ENCODE peak calls at places on chromosomes 5 and 9, in ten cellular contexts. One of them, this sample, is unnamed.

GRCh38 chr5:7878381-7878873 is 9.5 kb downstream of the MTRR start:
- DNase-seq in activated T-cell treated with anti-CD3 and anti-CD28 coated beads for 24 hours: no peak
- DNase-seq in activated CD4-positive, alpha-beta T cell treated with anti-CD3 and anti-CD28 coated beads for 24 hours: no peak
- DNase-seq in KBM-7: no peak
- DNase-seq in NCI-H1105 treated with DMSO at 0.1 percent for 48 hours: no peak
- DNase-seq in GM23248: peak
- DNase-seq in AG09309: peak
- DNase-seq in stimulated activated CD8-positive, alpha-beta memory T cell treated with anti-CD3 and anti-CD28 coated beads, Interleukin-12 subunit alpha, Interleukin-12 subunit beta, amount 100 ng/mL, for 4 hours: no peak
- DNase-seq in stimulated activated CD4-positive, alpha-beta T cell treated with anti-CD3 and anti-CD28 coated beads, Interleukin-1b, Interleukin-23, amount 100 ng/mL, for 48 hours: no peak
- DNase-seq in T-helper 2 cell treated with Interferon-gamma antibody and Interleukin-4, amounts not matched to agents 5 μg/mL and 100 μg/mL, for 36 hours: peak
- DNase-seq in this sample: no peak

GRCh38 chr5:180034564-180034963 is 37.0 kb downstream of the RNF130 start:
- DNase-seq in GM23248: peak
- DNase-seq in activated CD4-positive, alpha-beta T cell treated with anti-CD3 and anti-CD28 coated beads for 24 hours: no peak
- DNase-seq in NCI-H1105 treated with DMSO at 0.1 percent for 48 hours: no peak
- DNase-seq in activated T-cell treated with anti-CD3 and anti-CD28 coated beads for 24 hours: no peak
- DNase-seq in stimulated activated CD4-positive, alpha-beta T cell treated with anti-CD3 and anti-CD28 coated beads, Interleukin-1b, Interleukin-23, amount 100 ng/mL, for 48 hours: no peak
- DNase-seq in T-helper 2 cell treated with Interferon-gamma antibody and Interleukin-4, amounts not matched to agents 5 μg/mL and 100 μg/mL, for 36 hours: no peak
- DNase-seq in AG09309: no peak
- DNase-seq in KBM-7: no peak
- DNase-seq in stimulated activated CD8-positive, alpha-beta memory T cell treated with anti-CD3 and anti-CD28 coated beads, Interleukin-12 subunit alpha, Interleukin-12 subunit beta, amount 100 ng/mL, for 4 hours: no peak
- DNase-seq in this sample: no peak

GRCh38 chr5:20109326-20109725 is 121.3 kb upstream of the CDH18 start:
- DNase-seq in activated T-cell treated with anti-CD3 and anti-CD28 coated beads for 24 hours: no peak
- DNase-seq in T-helper 2 cell treated with Interferon-gamma antibody and Interleukin-4, amounts not matched to agents 5 μg/mL and 100 μg/mL, for 36 hours: no peak
- DNase-seq in activated CD4-positive, alpha-beta T cell treated with anti-CD3 and anti-CD28 coated beads for 24 hours: no peak
- DNase-seq in stimulated activated CD4-positive, alpha-beta T cell treated with anti-CD3 and anti-CD28 coated beads, Interleukin-1b, Interleukin-23, amount 100 ng/mL, for 48 hours: no peak
- DNase-seq in KBM-7: no peak
- DNase-seq in AG09309: no peak
- DNase-seq in GM23248: no peak
- DNase-seq in NCI-H1105 treated with DMSO at 0.1 percent for 48 hours: no peak
- DNase-seq in stimulated activated CD8-positive, alpha-beta memory T cell treated with anti-CD3 and anti-CD28 coated beads, Interleukin-12 subunit alpha, Interleukin-12 subunit beta, amount 100 ng/mL, for 4 hours: no peak
- DNase-seq in this sample: no peak

GRCh38 chr9:75265525-75265972 is 177.2 kb downstream of the OSTF1 start:
- DNase-seq in KBM-7: peak
- DNase-seq in stimulated activated CD8-positive, alpha-beta memory T cell treated with anti-CD3 and anti-CD28 coated beads, Interleukin-12 subunit alpha, Interleukin-12 subunit beta, amount 100 ng/mL, for 4 hours: peak
- DNase-seq in activated CD4-positive, alpha-beta T cell treated with anti-CD3 and anti-CD28 coated beads for 24 hours: peak
- DNase-seq in GM23248: peak
- DNase-seq in activated T-cell treated with anti-CD3 and anti-CD28 coated beads for 24 hours: peak
- DNase-seq in stimulated activated CD4-positive, alpha-beta T cell treated with anti-CD3 and anti-CD28 coated beads, Interleukin-1b, Interleukin-23, amount 100 ng/mL, for 48 hours: peak
- DNase-seq in T-helper 2 cell treated with Interferon-gamma antibody and Interleukin-4, amounts not matched to agents 5 μg/mL and 100 μg/mL, for 36 hours: peak
- DNase-seq in AG09309: peak
- DNase-seq in NCI-H1105 treated with DMSO at 0.1 percent for 48 hours: peak
- DNase-seq in this sample: peak

GRCh38 chr9:25557645-25558300 is 120.5 kb downstream of the TUSC1 start:
- DNase-seq in AG09309: no peak
- DNase-seq in KBM-7: no peak
- DNase-seq in activated T-cell treated with anti-CD3 and anti-CD28 coated beads for 24 hours: no peak
- DNase-seq in stimulated activated CD4-positive, alpha-beta T cell treated with anti-CD3 and anti-CD28 coated beads, Interleukin-1b, Interleukin-23, amount 100 ng/mL, for 48 hours: no peak
- DNase-seq in GM23248: no peak
- DNase-seq in NCI-H1105 treated with DMSO at 0.1 percent for 48 hours: no peak
- DNase-seq in stimulated activated CD8-positive, alpha-beta memory T cell treated with anti-CD3 and anti-CD28 coated beads, Interleukin-12 subunit alpha, Interleukin-12 subunit beta, amount 100 ng/mL, for 4 hours: no peak
- DNase-seq in T-helper 2 cell treated with Interferon-gamma antibody and Interleukin-4, amounts not matched to agents 5 μg/mL and 100 μg/mL, for 36 hours: no peak
- DNase-seq in activated CD4-positive, alpha-beta T cell treated with anti-CD3 and anti-CD28 coated beads for 24 hours: no peak
- DNase-seq in this sample: no peak

GRCh38 chr9:127341152-127341551 is 55.8 kb upstream of the SLC2A8 start:
- DNase-seq in GM23248: peak
- DNase-seq in activated CD4-positive, alpha-beta T cell treated with anti-CD3 and anti-CD28 coated beads for 24 hours: no peak
- DNase-seq in AG09309: no peak
- DNase-seq in stimulated activated CD8-positive, alpha-beta memory T cell treated with anti-CD3 and anti-CD28 coated beads, Interleukin-12 subunit alpha, Interleukin-12 subunit beta, amount 100 ng/mL, for 4 hours: no peak
- DNase-seq in activated T-cell treated with anti-CD3 and anti-CD28 coated beads for 24 hours: no peak
- DNase-seq in KBM-7: no peak
- DNase-seq in stimulated activated CD4-positive, alpha-beta T cell treated with anti-CD3 and anti-CD28 coated beads, Interleukin-1b, Interleukin-23, amount 100 ng/mL, for 48 hours: no peak
- DNase-seq in NCI-H1105 treated with DMSO at 0.1 percent for 48 hours: no peak
- DNase-seq in T-helper 2 cell treated with Interferon-gamma antibody and Interleukin-4, amounts not matched to agents 5 μg/mL and 100 μg/mL, for 36 hours: no peak
- DNase-seq in this sample: no peak

GRCh38 chr9:134408939-134409737 is 82.9 kb downstream of the RXRA start:
- DNase-seq in activated T-cell treated with anti-CD3 and anti-CD28 coated beads for 24 hours: no peak
- DNase-seq in activated CD4-positive, alpha-beta T cell treated with anti-CD3 and anti-CD28 coated beads for 24 hours: no peak
- DNase-seq in stimulated activated CD4-positive, alpha-beta T cell treated with anti-CD3 and anti-CD28 coated beads, Interleukin-1b, Interleukin-23, amount 100 ng/mL, for 48 hours: no peak
- DNase-seq in T-helper 2 cell treated with Interferon-gamma antibody and Interleukin-4, amounts not matched to agents 5 μg/mL and 100 μg/mL, for 36 hours: no peak
- DNase-seq in AG09309: no peak
- DNase-seq in NCI-H1105 treated with DMSO at 0.1 percent for 48 hours: no peak
- DNase-seq in stimulated activated CD8-positive, alpha-beta memory T cell treated with anti-CD3 and anti-CD28 coated beads, Interleukin-12 subunit alpha, Interleukin-12 subunit beta, amount 100 ng/mL, for 4 hours: no peak
- DNase-seq in KBM-7: peak
- DNase-seq in GM23248: no peak
- DNase-seq in this sample: no peak

GRCh38 chr5:65886387-65886786 is 40.0 kb upstream of the ERBIN start:
- DNase-seq in GM23248: no peak
- DNase-seq in AG09309: no peak
- DNase-seq in NCI-H1105 treated with DMSO at 0.1 percent for 48 hours: no peak
- DNase-seq in KBM-7: no peak
- DNase-seq in T-helper 2 cell treated with Interferon-gamma antibody and Interleukin-4, amounts not matched to agents 5 μg/mL and 100 μg/mL, for 36 hours: no peak
- DNase-seq in activated CD4-positive, alpha-beta T cell treated with anti-CD3 and anti-CD28 coated beads for 24 hours: no peak
- DNase-seq in activated T-cell treated with anti-CD3 and anti-CD28 coated beads for 24 hours: no peak
- DNase-seq in stimulated activated CD8-positive, alpha-beta memory T cell treated with anti-CD3 and anti-CD28 coated beads, Interleukin-12 subunit alpha, Interleukin-12 subunit beta, amount 100 ng/mL, for 4 hours: no peak
- DNase-seq in stimulated activated CD4-positive, alpha-beta T cell treated with anti-CD3 and anti-CD28 coated beads, Interleukin-1b, Interleukin-23, amount 100 ng/mL, for 48 hours: no peak
- DNase-seq in this sample: no peak

GRCh38 chr5:175254155-175254554 is 189.8 kb downstream of the DRD1 start:
- DNase-seq in KBM-7: no peak
- DNase-seq in activated CD4-positive, alpha-beta T cell treated with anti-CD3 and anti-CD28 coated beads for 24 hours: no peak
- DNase-seq in activated T-cell treated with anti-CD3 and anti-CD28 coated beads for 24 hours: no peak
- DNase-seq in GM23248: peak
- DNase-seq in T-helper 2 cell treated with Interferon-gamma antibody and Interleukin-4, amounts not matched to agents 5 μg/mL and 100 μg/mL, for 36 hours: no peak
- DNase-seq in AG09309: peak
- DNase-seq in NCI-H1105 treated with DMSO at 0.1 percent for 48 hours: no peak
- DNase-seq in stimulated activated CD4-positive, alpha-beta T cell treated with anti-CD3 and anti-CD28 coated beads, Interleukin-1b, Interleukin-23, amount 100 ng/mL, for 48 hours: no peak
- DNase-seq in stimulated activated CD8-positive, alpha-beta memory T cell treated with anti-CD3 and anti-CD28 coated beads, Interleukin-12 subunit alpha, Interleukin-12 subunit beta, amount 100 ng/mL, for 4 hours: no peak
- DNase-seq in this sample: no peak

GRCh38 chr9:4415281-4415680 is 75.0 kb upstream of the SLC1A1 start:
- DNase-seq in activated T-cell treated with anti-CD3 and anti-CD28 coated beads for 24 hours: no peak
- DNase-seq in NCI-H1105 treated with DMSO at 0.1 percent for 48 hours: no peak
- DNase-seq in AG09309: no peak
- DNase-seq in KBM-7: no peak
- DNase-seq in stimulated activated CD8-positive, alpha-beta memory T cell treated with anti-CD3 and anti-CD28 coated beads, Interleukin-12 subunit alpha, Interleukin-12 subunit beta, amount 100 ng/mL, for 4 hours: no peak
- DNase-seq in activated CD4-positive, alpha-beta T cell treated with anti-CD3 and anti-CD28 coated beads for 24 hours: no peak
- DNase-seq in stimulated activated CD4-positive, alpha-beta T cell treated with anti-CD3 and anti-CD28 coated beads, Interleukin-1b, Interleukin-23, amount 100 ng/mL, for 48 hours: no peak
- DNase-seq in T-helper 2 cell treated with Interferon-gamma antibody and Interleukin-4, amounts not matched to agents 5 μg/mL and 100 μg/mL, for 36 hours: no peak
- DNase-seq in GM23248: peak
- DNase-seq in this sample: no peak

GRCh38 chr5:178651046-178651810 is 24.4 kb upstream of the CLK4 start:
- DNase-seq in stimulated activated CD8-positive, alpha-beta memory T cell treated with anti-CD3 and anti-CD28 coated beads, Interleukin-12 subunit alpha, Interleukin-12 subunit beta, amount 100 ng/mL, for 4 hours: no peak
- DNase-seq in NCI-H1105 treated with DMSO at 0.1 percent for 48 hours: no peak
- DNase-seq in GM23248: peak
- DNase-seq in stimulated activated CD4-positive, alpha-beta T cell treated with anti-CD3 and anti-CD28 coated beads, Interleukin-1b, Interleukin-23, amount 100 ng/mL, for 48 hours: no peak
- DNase-seq in KBM-7: no peak
- DNase-seq in T-helper 2 cell treated with Interferon-gamma antibody and Interleukin-4, amounts not matched to agents 5 μg/mL and 100 μg/mL, for 36 hours: no peak
- DNase-seq in AG09309: peak
- DNase-seq in activated CD4-positive, alpha-beta T cell treated with anti-CD3 and anti-CD28 coated beads for 24 hours: no peak
- DNase-seq in activated T-cell treated with anti-CD3 and anti-CD28 coated beads for 24 hours: no peak
- DNase-seq in this sample: peak

GRCh38 chr5:56326116-56326515 is 93.0 kb upstream of the ANKRD55 start:
- DNase-seq in KBM-7: peak
- DNase-seq in activated T-cell treated with anti-CD3 and anti-CD28 coated beads for 24 hours: no peak
- DNase-seq in stimulated activated CD8-positive, alpha-beta memory T cell treated with anti-CD3 and anti-CD28 coated beads, Interleukin-12 subunit alpha, Interleukin-12 subunit beta, amount 100 ng/mL, for 4 hours: no peak
- DNase-seq in AG09309: no peak
- DNase-seq in stimulated activated CD4-positive, alpha-beta T cell treated with anti-CD3 and anti-CD28 coated beads, Interleukin-1b, Interleukin-23, amount 100 ng/mL, for 48 hours: no peak
- DNase-seq in activated CD4-positive, alpha-beta T cell treated with anti-CD3 and anti-CD28 coated beads for 24 hours: no peak
- DNase-seq in GM23248: no peak
- DNase-seq in NCI-H1105 treated with DMSO at 0.1 percent for 48 hours: no peak
- DNase-seq in T-helper 2 cell treated with Interferon-gamma antibody and Interleukin-4, amounts not matched to agents 5 μg/mL and 100 μg/mL, for 36 hours: no peak
- DNase-seq in this sample: no peak

GRCh38 chr9:125631391-125632085 is 75.5 kb downstream of the MAPKAP1 start:
- DNase-seq in GM23248: peak
- DNase-seq in activated CD4-positive, alpha-beta T cell treated with anti-CD3 and anti-CD28 coated beads for 24 hours: no peak
- DNase-seq in activated T-cell treated with anti-CD3 and anti-CD28 coated beads for 24 hours: no peak
- DNase-seq in T-helper 2 cell treated with Interferon-gamma antibody and Interleukin-4, amounts not matched to agents 5 μg/mL and 100 μg/mL, for 36 hours: peak
- DNase-seq in AG09309: no peak
- DNase-seq in stimulated activated CD4-positive, alpha-beta T cell treated with anti-CD3 and anti-CD28 coated beads, Interleukin-1b, Interleukin-23, amount 100 ng/mL, for 48 hours: peak
- DNase-seq in NCI-H1105 treated with DMSO at 0.1 percent for 48 hours: no peak
- DNase-seq in KBM-7: peak
- DNase-seq in stimulated activated CD8-positive, alpha-beta memory T cell treated with anti-CD3 and anti-CD28 coated beads, Interleukin-12 subunit alpha, Interleukin-12 subunit beta, amount 100 ng/mL, for 4 hours: no peak
- DNase-seq in this sample: no peak

GRCh38 chr5:104015765-104016164 is 453.2 kb upstream of the NUDT12 start:
- DNase-seq in activated T-cell treated with anti-CD3 and anti-CD28 coated beads for 24 hours: no peak
- DNase-seq in T-helper 2 cell treated with Interferon-gamma antibody and Interleukin-4, amounts not matched to agents 5 μg/mL and 100 μg/mL, for 36 hours: no peak
- DNase-seq in NCI-H1105 treated with DMSO at 0.1 percent for 48 hours: no peak
- DNase-seq in GM23248: no peak
- DNase-seq in activated CD4-positive, alpha-beta T cell treated with anti-CD3 and anti-CD28 coated beads for 24 hours: no peak
- DNase-seq in stimulated activated CD8-positive, alpha-beta memory T cell treated with anti-CD3 and anti-CD28 coated beads, Interleukin-12 subunit alpha, Interleukin-12 subunit beta, amount 100 ng/mL, for 4 hours: no peak
- DNase-seq in KBM-7: no peak
- DNase-seq in stimulated activated CD4-positive, alpha-beta T cell treated with anti-CD3 and anti-CD28 coated beads, Interleukin-1b, Interleukin-23, amount 100 ng/mL, for 48 hours: no peak
- DNase-seq in AG09309: no peak
- DNase-seq in this sample: no peak

GRCh38 chr9:100515578-100516494 is 42.9 kb downstream of the TMEFF1 start:
- DNase-seq in stimulated activated CD8-positive, alpha-beta memory T cell treated with anti-CD3 and anti-CD28 coated beads, Interleukin-12 subunit alpha, Interleukin-12 subunit beta, amount 100 ng/mL, for 4 hours: no peak
- DNase-seq in stimulated activated CD4-positive, alpha-beta T cell treated with anti-CD3 and anti-CD28 coated beads, Interleukin-1b, Interleukin-23, amount 100 ng/mL, for 48 hours: no peak
- DNase-seq in activated CD4-positive, alpha-beta T cell treated with anti-CD3 and anti-CD28 coated beads for 24 hours: no peak
- DNase-seq in GM23248: no peak
- DNase-seq in NCI-H1105 treated with DMSO at 0.1 percent for 48 hours: no peak
- DNase-seq in AG09309: no peak
- DNase-seq in T-helper 2 cell treated with Interferon-gamma antibody and Interleukin-4, amounts not matched to agents 5 μg/mL and 100 μg/mL, for 36 hours: no peak
- DNase-seq in activated T-cell treated with anti-CD3 and anti-CD28 coated beads for 24 hours: no peak
- DNase-seq in KBM-7: no peak
- DNase-seq in this sample: no peak

GRCh38 chr5:112694853-112695709 is 42.6 kb upstream of the APC start:
- DNase-seq in AG09309: peak
- DNase-seq in stimulated activated CD4-positive, alpha-beta T cell treated with anti-CD3 and anti-CD28 coated beads, Interleukin-1b, Interleukin-23, amount 100 ng/mL, for 48 hours: no peak
- DNase-seq in KBM-7: peak
- DNase-seq in T-helper 2 cell treated with Interferon-gamma antibody and Interleukin-4, amounts not matched to agents 5 μg/mL and 100 μg/mL, for 36 hours: no peak
- DNase-seq in NCI-H1105 treated with DMSO at 0.1 percent for 48 hours: no peak
- DNase-seq in stimulated activated CD8-positive, alpha-beta memory T cell treated with anti-CD3 and anti-CD28 coated beads, Interleukin-12 subunit alpha, Interleukin-12 subunit beta, amount 100 ng/mL, for 4 hours: no peak
- DNase-seq in activated T-cell treated with anti-CD3 and anti-CD28 coated beads for 24 hours: no peak
- DNase-seq in activated CD4-positive, alpha-beta T cell treated with anti-CD3 and anti-CD28 coated beads for 24 hours: no peak
- DNase-seq in GM23248: peak
- DNase-seq in this sample: peak

GRCh38 chr9:112443200-112443599 is 43.4 kb upstream of the KIAA1958 start:
- DNase-seq in activated CD4-positive, alpha-beta T cell treated with anti-CD3 and anti-CD28 coated beads for 24 hours: no peak
- DNase-seq in KBM-7: peak
- DNase-seq in AG09309: peak
- DNase-seq in activated T-cell treated with anti-CD3 and anti-CD28 coated beads for 24 hours: no peak
- DNase-seq in NCI-H1105 treated with DMSO at 0.1 percent for 48 hours: no peak
- DNase-seq in T-helper 2 cell treated with Interferon-gamma antibody and Interleukin-4, amounts not matched to agents 5 μg/mL and 100 μg/mL, for 36 hours: no peak
- DNase-seq in GM23248: peak
- DNase-seq in stimulated activated CD4-positive, alpha-beta T cell treated with anti-CD3 and anti-CD28 coated beads, Interleukin-1b, Interleukin-23, amount 100 ng/mL, for 48 hours: no peak
- DNase-seq in stimulated activated CD8-positive, alpha-beta memory T cell treated with anti-CD3 and anti-CD28 coated beads, Interleukin-12 subunit alpha, Interleukin-12 subunit beta, amount 100 ng/mL, for 4 hours: no peak
- DNase-seq in this sample: no peak

GRCh38 chr5:32771037-32771436 is 59.9 kb downstream of the NPR3 start:
- DNase-seq in AG09309: no peak
- DNase-seq in stimulated activated CD8-positive, alpha-beta memory T cell treated with anti-CD3 and anti-CD28 coated beads, Interleukin-12 subunit alpha, Interleukin-12 subunit beta, amount 100 ng/mL, for 4 hours: no peak
- DNase-seq in T-helper 2 cell treated with Interferon-gamma antibody and Interleukin-4, amounts not matched to agents 5 μg/mL and 100 μg/mL, for 36 hours: no peak
- DNase-seq in stimulated activated CD4-positive, alpha-beta T cell treated with anti-CD3 and anti-CD28 coated beads, Interleukin-1b, Interleukin-23, amount 100 ng/mL, for 48 hours: no peak
- DNase-seq in NCI-H1105 treated with DMSO at 0.1 percent for 48 hours: no peak
- DNase-seq in activated T-cell treated with anti-CD3 and anti-CD28 coated beads for 24 hours: no peak
- DNase-seq in KBM-7: no peak
- DNase-seq in GM23248: no peak
- DNase-seq in activated CD4-positive, alpha-beta T cell treated with anti-CD3 and anti-CD28 coated beads for 24 hours: no peak
- DNase-seq in this sample: no peak

GRCh38 chr9:131274674-131275331 is 1.5 kb downstream of the FAM78A start:
- DNase-seq in KBM-7: peak
- DNase-seq in NCI-H1105 treated with DMSO at 0.1 percent for 48 hours: no peak
- DNase-seq in activated T-cell treated with anti-CD3 and anti-CD28 coated beads for 24 hours: no peak
- DNase-seq in GM23248: no peak
- DNase-seq in T-helper 2 cell treated with Interferon-gamma antibody and Interleukin-4, amounts not matched to agents 5 μg/mL and 100 μg/mL, for 36 hours: no peak
- DNase-seq in activated CD4-positive, alpha-beta T cell treated with anti-CD3 and anti-CD28 coated beads for 24 hours: no peak
- DNase-seq in stimulated activated CD8-positive, alpha-beta memory T cell treated with anti-CD3 and anti-CD28 coated beads, Interleukin-12 subunit alpha, Interleukin-12 subunit beta, amount 100 ng/mL, for 4 hours: no peak
- DNase-seq in stimulated activated CD4-positive, alpha-beta T cell treated with anti-CD3 and anti-CD28 coated beads, Interleukin-1b, Interleukin-23, amount 100 ng/mL, for 48 hours: no peak
- DNase-seq in AG09309: no peak
- DNase-seq in this sample: no peak

GRCh38 chr9:111866976-111867375 is 29.6 kb upstream of the UGCG start:
- DNase-seq in KBM-7: peak
- DNase-seq in activated CD4-positive, alpha-beta T cell treated with anti-CD3 and anti-CD28 coated beads for 24 hours: no peak
- DNase-seq in NCI-H1105 treated with DMSO at 0.1 percent for 48 hours: no peak
- DNase-seq in AG09309: no peak
- DNase-seq in stimulated activated CD4-positive, alpha-beta T cell treated with anti-CD3 and anti-CD28 coated beads, Interleukin-1b, Interleukin-23, amount 100 ng/mL, for 48 hours: no peak
- DNase-seq in activated T-cell treated with anti-CD3 and anti-CD28 coated beads for 24 hours: no peak
- DNase-seq in GM23248: peak
- DNase-seq in stimulated activated CD8-positive, alpha-beta memory T cell treated with anti-CD3 and anti-CD28 coated beads, Interleukin-12 subunit alpha, Interleukin-12 subunit beta, amount 100 ng/mL, for 4 hours: no peak
- DNase-seq in T-helper 2 cell treated with Interferon-gamma antibody and Interleukin-4, amounts not matched to agents 5 μg/mL and 100 μg/mL, for 36 hours: no peak
- DNase-seq in this sample: peak

GRCh38 chr5:171387970-171388815 is 544 bp downstream of the NPM1 start:
- DNase-seq in NCI-H1105 treated with DMSO at 0.1 percent for 48 hours: peak
- DNase-seq in activated CD4-positive, alpha-beta T cell treated with anti-CD3 and anti-CD28 coated beads for 24 hours: peak
- DNase-seq in stimulated activated CD4-positive, alpha-beta T cell treated with anti-CD3 and anti-CD28 coated beads, Interleukin-1b, Interleukin-23, amount 100 ng/mL, for 48 hours: peak
- DNase-seq in KBM-7: peak
- DNase-seq in activated T-cell treated with anti-CD3 and anti-CD28 coated beads for 24 hours: peak
- DNase-seq in GM23248: peak
- DNase-seq in T-helper 2 cell treated with Interferon-gamma antibody and Interleukin-4, amounts not matched to agents 5 μg/mL and 100 μg/mL, for 36 hours: peak
- DNase-seq in AG09309: peak
- DNase-seq in stimulated activated CD8-positive, alpha-beta memory T cell treated with anti-CD3 and anti-CD28 coated beads, Interleukin-12 subunit alpha, Interleukin-12 subunit beta, amount 100 ng/mL, for 4 hours: peak
- DNase-seq in this sample: no peak

GRCh38 chr9:86713970-86714369 is 233.3 kb downstream of the GAS1 start:
- DNase-seq in activated CD4-positive, alpha-beta T cell treated with anti-CD3 and anti-CD28 coated beads for 24 hours: no peak
- DNase-seq in KBM-7: no peak
- DNase-seq in T-helper 2 cell treated with Interferon-gamma antibody and Interleukin-4, amounts not matched to agents 5 μg/mL and 100 μg/mL, for 36 hours: no peak
- DNase-seq in stimulated activated CD8-positive, alpha-beta memory T cell treated with anti-CD3 and anti-CD28 coated beads, Interleukin-12 subunit alpha, Interleukin-12 subunit beta, amount 100 ng/mL, for 4 hours: no peak
- DNase-seq in activated T-cell treated with anti-CD3 and anti-CD28 coated beads for 24 hours: no peak
- DNase-seq in GM23248: peak
- DNase-seq in NCI-H1105 treated with DMSO at 0.1 percent for 48 hours: no peak
- DNase-seq in stimulated activated CD4-positive, alpha-beta T cell treated with anti-CD3 and anti-CD28 coated beads, Interleukin-1b, Interleukin-23, amount 100 ng/mL, for 48 hours: no peak
- DNase-seq in AG09309: peak
- DNase-seq in this sample: no peak

GRCh38 chr9:133679466-133680051 is 43.4 kb downstream of the DBH start:
- DNase-seq in AG09309: no peak
- DNase-seq in activated T-cell treated with anti-CD3 and anti-CD28 coated beads for 24 hours: no peak
- DNase-seq in T-helper 2 cell treated with Interferon-gamma antibody and Interleukin-4, amounts not matched to agents 5 μg/mL and 100 μg/mL, for 36 hours: no peak
- DNase-seq in NCI-H1105 treated with DMSO at 0.1 percent for 48 hours: no peak
- DNase-seq in stimulated activated CD4-positive, alpha-beta T cell treated with anti-CD3 and anti-CD28 coated beads, Interleukin-1b, Interleukin-23, amount 100 ng/mL, for 48 hours: no peak
- DNase-seq in GM23248: no peak
- DNase-seq in KBM-7: no peak
- DNase-seq in activated CD4-positive, alpha-beta T cell treated with anti-CD3 and anti-CD28 coated beads for 24 hours: no peak
- DNase-seq in stimulated activated CD8-positive, alpha-beta memory T cell treated with anti-CD3 and anti-CD28 coated beads, Interleukin-12 subunit alpha, Interleukin-12 subunit beta, amount 100 ng/mL, for 4 hours: no peak
- DNase-seq in this sample: no peak

GRCh38 chr9:119968837-119969707 is 599.8 kb upstream of the BRINP1 start:
- DNase-seq in AG09309: peak
- DNase-seq in NCI-H1105 treated with DMSO at 0.1 percent for 48 hours: peak
- DNase-seq in activated CD4-positive, alpha-beta T cell treated with anti-CD3 and anti-CD28 coated beads for 24 hours: no peak
- DNase-seq in KBM-7: peak
- DNase-seq in activated T-cell treated with anti-CD3 and anti-CD28 coated beads for 24 hours: peak
- DNase-seq in stimulated activated CD8-positive, alpha-beta memory T cell treated with anti-CD3 and anti-CD28 coated beads, Interleukin-12 subunit alpha, Interleukin-12 subunit beta, amount 100 ng/mL, for 4 hours: no peak
- DNase-seq in GM23248: peak
- DNase-seq in stimulated activated CD4-positive, alpha-beta T cell treated with anti-CD3 and anti-CD28 coated beads, Interleukin-1b, Interleukin-23, amount 100 ng/mL, for 48 hours: peak
- DNase-seq in T-helper 2 cell treated with Interferon-gamma antibody and Interleukin-4, amounts not matched to agents 5 μg/mL and 100 μg/mL, for 36 hours: peak
- DNase-seq in this sample: peak

GRCh38 chr9:21174671-21175070 is 8.2 kb upstream of the IFNA21 start:
- DNase-seq in activated T-cell treated with anti-CD3 and anti-CD28 coated beads for 24 hours: no peak
- DNase-seq in activated CD4-positive, alpha-beta T cell treated with anti-CD3 and anti-CD28 coated beads for 24 hours: no peak
- DNase-seq in T-helper 2 cell treated with Interferon-gamma antibody and Interleukin-4, amounts not matched to agents 5 μg/mL and 100 μg/mL, for 36 hours: no peak
- DNase-seq in stimulated activated CD8-positive, alpha-beta memory T cell treated with anti-CD3 and anti-CD28 coated beads, Interleukin-12 subunit alpha, Interleukin-12 subunit beta, amount 100 ng/mL, for 4 hours: no peak
- DNase-seq in NCI-H1105 treated with DMSO at 0.1 percent for 48 hours: no peak
- DNase-seq in stimulated activated CD4-positive, alpha-beta T cell treated with anti-CD3 and anti-CD28 coated beads, Interleukin-1b, Interleukin-23, amount 100 ng/mL, for 48 hours: no peak
- DNase-seq in GM23248: peak
- DNase-seq in AG09309: no peak
- DNase-seq in KBM-7: no peak
- DNase-seq in this sample: no peak

GRCh38 chr5:751496-751895 is 33.0 kb downstream of the ZDHHC11B start:
- DNase-seq in AG09309: no peak
- DNase-seq in T-helper 2 cell treated with Interferon-gamma antibody and Interleukin-4, amounts not matched to agents 5 μg/mL and 100 μg/mL, for 36 hours: no peak
- DNase-seq in stimulated activated CD4-positive, alpha-beta T cell treated with anti-CD3 and anti-CD28 coated beads, Interleukin-1b, Interleukin-23, amount 100 ng/mL, for 48 hours: no peak
- DNase-seq in activated CD4-positive, alpha-beta T cell treated with anti-CD3 and anti-CD28 coated beads for 24 hours: no peak
- DNase-seq in stimulated activated CD8-positive, alpha-beta memory T cell treated with anti-CD3 and anti-CD28 coated beads, Interleukin-12 subunit alpha, Interleukin-12 subunit beta, amount 100 ng/mL, for 4 hours: no peak
- DNase-seq in KBM-7: no peak
- DNase-seq in GM23248: no peak
- DNase-seq in activated T-cell treated with anti-CD3 and anti-CD28 coated beads for 24 hours: no peak
- DNase-seq in NCI-H1105 treated with DMSO at 0.1 percent for 48 hours: no peak
- DNase-seq in this sample: no peak

GRCh38 chr5:67897980-67898379 is 317.6 kb upstream of the PIK3R1 start:
- DNase-seq in stimulated activated CD4-positive, alpha-beta T cell treated with anti-CD3 and anti-CD28 coated beads, Interleukin-1b, Interleukin-23, amount 100 ng/mL, for 48 hours: no peak
- DNase-seq in activated CD4-positive, alpha-beta T cell treated with anti-CD3 and anti-CD28 coated beads for 24 hours: no peak
- DNase-seq in GM23248: no peak
- DNase-seq in activated T-cell treated with anti-CD3 and anti-CD28 coated beads for 24 hours: no peak
- DNase-seq in NCI-H1105 treated with DMSO at 0.1 percent for 48 hours: no peak
- DNase-seq in AG09309: no peak
- DNase-seq in stimulated activated CD8-positive, alpha-beta memory T cell treated with anti-CD3 and anti-CD28 coated beads, Interleukin-12 subunit alpha, Interleukin-12 subunit beta, amount 100 ng/mL, for 4 hours: no peak
- DNase-seq in T-helper 2 cell treated with Interferon-gamma antibody and Interleukin-4, amounts not matched to agents 5 μg/mL and 100 μg/mL, for 36 hours: no peak
- DNase-seq in KBM-7: no peak
- DNase-seq in this sample: no peak

GRCh38 chr5:103849934-103850333 is 287.3 kb upstream of the NUDT12 start:
- DNase-seq in T-helper 2 cell treated with Interferon-gamma antibody and Interleukin-4, amounts not matched to agents 5 μg/mL and 100 μg/mL, for 36 hours: no peak
- DNase-seq in activated T-cell treated with anti-CD3 and anti-CD28 coated beads for 24 hours: no peak
- DNase-seq in stimulated activated CD4-positive, alpha-beta T cell treated with anti-CD3 and anti-CD28 coated beads, Interleukin-1b, Interleukin-23, amount 100 ng/mL, for 48 hours: no peak
- DNase-seq in activated CD4-positive, alpha-beta T cell treated with anti-CD3 and anti-CD28 coated beads for 24 hours: no peak
- DNase-seq in NCI-H1105 treated with DMSO at 0.1 percent for 48 hours: no peak
- DNase-seq in AG09309: peak
- DNase-seq in GM23248: peak
- DNase-seq in KBM-7: no peak
- DNase-seq in stimulated activated CD8-positive, alpha-beta memory T cell treated with anti-CD3 and anti-CD28 coated beads, Interleukin-12 subunit alpha, Interleukin-12 subunit beta, amount 100 ng/mL, for 4 hours: no peak
- DNase-seq in this sample: peak